ENCODE peak calls at places on chromosomes 11 and 22, in five cellular contexts. B is transverse colon, P is GM12892, N is sigmoid colon, D is HepG2. X is an unnamed sample.
A peak's percentile ranks its signal among the peaks of the same experiment; 100 is the strongest.

GRCh38 chr11:81345609-81346008 is 1388.1 kb downstream of the FAM181B start:
- DNase-seq in D (no peak), P (no peak), B (no peak), N (no peak), X (no peak)

GRCh38 chr22:35463231-35463933 is 63.4 kb downstream of the MCM5 start:
- DNase-seq in B (no peak), D (no peak), P (no peak), N (no peak), X (no peak)

GRCh38 chr11:36352919-36353318 is 56.8 kb downstream of the PRR5L start:
- DNase-seq in B (no peak), N (no peak), P (no peak), D (no peak), X (no peak)

GRCh38 chr11:47800759-47801158 is 33.6 kb upstream of the FNBP4 start:
- DNase-seq in B (no peak), D (no peak), N (no peak), P (no peak), X (no peak)

GRCh38 chr11:112734207-112734606 is 227.0 kb upstream of the NCAM1 start:
- DNase-seq in N (no peak), B (no peak), D (no peak), P (no peak), X (no peak)

GRCh38 chr11:20512869-20513268 is 86.5 kb upstream of the SLC6A5 start:
- DNase-seq in N (no peak), P (no peak), B (no peak), D (no peak), X (no peak)

GRCh38 chr22:38964306-38964705 is 6.9 kb downstream of the APOBEC3A start:
- DNase-seq in N (no peak), P (no peak), B (no peak), D (no peak), X (no peak)

GRCh38 chr11:78313898-78314297 is 103.7 kb downstream of the GAB2 start:
- DNase-seq in D (no peak), N (no peak), B (peak; percentile 30), P (no peak), X (no peak)

GRCh38 chr11:12160680-12161079 is 50.3 kb downstream of the MICAL2 start:
- DNase-seq in B (no peak), P (no peak), D (no peak), N (no peak), X (peak; percentile 46)

GRCh38 chr11:119835804-119836203 is 106.8 kb upstream of the NECTIN1 start:
- DNase-seq in P (no peak), N (no peak), D (no peak), B (no peak), X (no peak)

GRCh38 chr11:86160546-86161149 is 83.9 kb upstream of the EED start:
- DNase-seq in N (no peak), B (no peak), D (peak; percentile 76), P (no peak), X (no peak)

GRCh38 chr22:38655532-38656255 is 498 bp downstream of the FAM227A start:
- DNase-seq in N (peak; percentile 69), D (no peak), P (no peak), B (no peak), X (no peak)

GRCh38 chr11:568306-569259 is 7.7 kb upstream of the PHRF1 start:
- DNase-seq in B (peak; percentile 95), N (peak; percentile 96), D (peak; percentile 87), P (peak; percentile 100), X (no peak)

GRCh38 chr22:31790240-31790639 is 36.4 kb downstream of the DEPDC5 start:
- DNase-seq in B (no peak), D (no peak), N (no peak), P (peak; percentile 21), X (no peak)

GRCh38 chr22:31789803-31790202 is 36.0 kb downstream of the DEPDC5 start:
- DNase-seq in B (no peak), P (no peak), D (no peak), N (no peak), X (no peak)
- TF ChIP-seq POLR2AphosphoS5 in B (no peak), P (no peak), D (no peak), N (no peak), X (no peak)

GRCh38 chr11:76188873-76189272 is 17.4 kb downstream of the WNT11 start:
- DNase-seq in D (no peak), N (no peak), B (no peak), P (no peak), X (no peak)

GRCh38 chr11:76193219-76193618 is 13.1 kb downstream of the WNT11 start:
- DNase-seq in P (no peak), B (no peak), N (no peak), D (no peak), X (no peak)

GRCh38 chr11:76186776-76187279 is 19.5 kb downstream of the WNT11 start:
- DNase-seq in D (no peak), B (no peak), N (no peak), P (no peak), X (no peak)

GRCh38 chr11:76189682-76190081 is 16.6 kb downstream of the WNT11 start:
- DNase-seq in B (no peak), D (no peak), N (no peak), P (no peak), X (no peak)

GRCh38 chr11:76190376-76190775 is 15.9 kb downstream of the WNT11 start:
- DNase-seq in P (no peak), B (no peak), N (no peak), D (no peak), X (no peak)
- TF ChIP-seq POLR2AphosphoS5 in P (no peak), B (no peak), N (no peak), D (no peak), X (no peak)

DNA sequence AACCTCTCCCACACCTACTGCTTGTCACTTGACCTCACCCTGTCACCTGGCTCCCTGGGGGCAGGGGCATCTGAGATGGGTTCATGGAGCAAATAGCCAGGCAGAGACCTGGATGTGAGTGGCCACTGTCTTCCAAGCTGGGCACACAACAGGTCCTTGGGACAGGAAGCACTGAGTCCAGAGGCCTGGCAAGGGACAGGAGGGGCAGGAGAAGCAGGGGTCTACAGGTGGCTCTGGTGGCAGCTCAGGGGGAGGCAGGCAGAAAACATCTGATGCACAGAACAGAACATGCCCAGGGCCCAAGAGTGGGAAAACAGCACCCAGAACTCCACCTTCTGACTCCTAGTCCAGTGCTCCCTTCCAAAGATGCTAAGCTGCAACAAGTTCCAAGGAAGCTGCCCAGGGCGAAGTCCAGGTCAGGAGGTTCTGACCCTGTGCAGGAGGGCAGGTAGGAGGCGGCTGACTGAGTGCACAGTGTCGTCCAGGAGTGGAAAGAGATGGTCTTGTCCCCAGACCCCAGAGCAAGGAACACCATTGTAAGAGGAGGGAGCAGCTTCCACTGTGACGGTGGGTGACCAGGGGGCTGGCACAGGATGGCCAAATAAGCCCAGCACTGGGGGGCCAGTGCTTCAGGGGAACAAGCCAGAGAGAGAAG is 3.5 kb downstream of the TNFRSF13C start:
- DNase-seq in P (no peak), D (no peak), N (no peak), B (no peak), X (no peak)
- TF ChIP-seq POLR2AphosphoS5 in P (no peak), D (no peak), N (no peak), B (no peak), X (no peak)

DNA sequence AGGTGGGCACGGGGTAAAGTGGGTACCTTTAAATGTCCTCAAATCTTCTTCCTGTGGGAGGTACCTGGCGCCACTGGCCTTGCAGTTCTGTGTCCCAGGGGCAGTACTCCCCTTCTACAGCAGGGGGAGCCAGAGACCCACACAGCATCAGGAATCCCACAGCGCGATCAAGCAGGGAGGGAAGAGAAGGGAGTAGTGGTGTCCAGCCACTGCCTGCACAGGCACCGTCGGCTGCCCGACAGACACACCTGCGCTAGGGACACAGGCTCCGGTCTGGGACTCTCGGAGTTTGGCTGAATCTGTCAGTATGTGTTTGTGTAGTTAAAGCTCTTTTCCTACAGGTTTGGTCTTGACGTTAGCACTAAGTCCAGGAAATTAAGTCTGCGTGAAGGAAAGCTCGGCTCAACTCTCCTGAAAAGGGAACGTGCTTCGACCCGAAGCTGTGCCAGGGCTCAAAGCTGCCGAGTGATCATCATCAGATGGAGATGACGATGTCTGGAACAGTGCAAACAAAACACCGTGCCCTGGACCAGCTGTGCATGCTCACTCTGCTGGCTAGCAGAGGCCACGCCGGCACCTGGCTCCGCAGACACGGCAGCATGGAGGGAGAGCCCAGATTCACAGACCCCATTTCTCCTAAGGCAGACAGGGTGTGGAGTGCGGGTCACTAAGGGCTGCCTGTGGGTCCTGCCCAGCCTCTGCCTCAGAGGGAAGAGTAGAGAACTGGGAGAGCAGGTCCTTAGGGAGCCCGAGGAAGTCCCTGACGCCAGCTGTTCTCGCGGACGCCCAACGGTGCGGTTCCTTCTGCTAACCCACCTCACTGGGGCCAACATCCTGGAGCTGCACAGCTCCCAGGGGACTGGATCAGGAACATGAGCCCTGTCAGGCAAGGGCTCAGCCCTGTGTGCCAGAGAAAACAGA is 56.0 kb upstream of the BID start:
- DNase-seq in N (peak; percentile 93), P (peak; percentile 81), D (peak; percentile 63), B (peak; percentile 91), X (no peak)
- TF ChIP-seq POLR2AphosphoS5 in N (peak; percentile 20), P (no peak), D (no peak), B (peak; percentile 35), X (peak; percentile 47)

DNA sequence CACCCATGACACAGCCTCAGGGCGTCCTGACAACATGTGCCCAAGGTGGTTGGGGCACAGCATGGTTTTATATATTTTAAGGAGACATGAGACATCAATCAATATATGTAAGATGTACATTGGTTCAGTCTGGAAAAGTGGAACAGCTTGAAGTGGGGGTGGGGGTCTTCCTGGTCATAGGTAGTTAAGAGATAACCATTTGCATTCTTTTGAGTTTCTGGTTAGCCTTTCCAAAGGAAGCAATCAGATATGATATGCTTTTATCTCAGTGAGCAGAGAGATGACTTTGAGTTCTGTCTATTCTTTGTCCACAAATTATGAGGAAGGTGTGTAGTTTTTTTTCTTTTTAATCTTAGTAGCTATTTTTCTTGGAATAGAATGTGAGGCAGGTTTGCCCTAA is 10.1 kb upstream of the ANAPC15 start:
- DNase-seq in P (no peak), N (no peak), B (no peak), D (no peak), X (no peak)
- TF ChIP-seq POLR2AphosphoS5 in P (no peak), N (no peak), B (no peak), D (no peak), X (no peak)

GRCh38 chr11:134270250-134270714 is 5.9 kb upstream of the GLB1L3 start:
- DNase-seq in D (peak; percentile 21), P (no peak), B (no peak), N (no peak), X (no peak)

GRCh38 chr11:134271978-134272377 is 4.2 kb upstream of the GLB1L3 start:
- DNase-seq in D (no peak), N (no peak), B (no peak), P (no peak), X (no peak)

GRCh38 chr11:134273317-134273712 is 2.9 kb upstream of the GLB1L3 start:
- DNase-seq in D (no peak), N (no peak), P (no peak), B (no peak), X (no peak)

GRCh38 chr11:134275188-134275533 is 1.0 kb upstream of the GLB1L3 start:
- DNase-seq in P (no peak), B (no peak), D (no peak), N (no peak), X (no peak)

GRCh38 chr11:134272381-134273316 is 3.5 kb upstream of the GLB1L3 start:
- DNase-seq in D (peak; percentile 87), N (no peak), B (no peak), P (no peak), X (peak; percentile 40)
- TF ChIP-seq POLR2AphosphoS5 in D (no peak), N (no peak), B (no peak), P (no peak), X (no peak)